ENCODE peak calls at places on chromosome 21, in six cellular contexts. Y, I, U, C, F and H are unnamed samples.

GRCh38 chr21:31117046-31117916 is 79.0 kb upstream of the KRTAP19-8 start:
- DNase-seq in Y (no peak), I (no peak), U (no peak), C (no peak), F (no peak), H (no peak)

GRCh38 chr21:25329227-25329626 is 278.1 kb downstream of the MRPL39 start:
- DNase-seq in Y (no peak), I (no peak), U (no peak), C (no peak), F (no peak), H (no peak)

GRCh38 chr21:33866851-33867250 is 48.8 kb downstream of the ATP5PO start:
- DNase-seq in Y (no peak), I (no peak), U (no peak), C (no peak), F (no peak), H (no peak)

GRCh38 chr21:43775795-43776430 is at the start of gene CSTB:
- DNase-seq in Y (peak; percentile 88), I (peak; percentile 37), U (peak; percentile 90), C (peak; percentile 87), F (peak; percentile 94), H (peak; percentile 80)

GRCh38 chr21:44405948-44406872 is 49.1 kb upstream of the LRRC3 start:
- DNase-seq in Y (no peak), I (no peak), U (no peak), C (no peak), F (no peak), H (no peak)

GRCh38 chr21:42460391-42461184 is 35.4 kb downstream of the RSPH1 start:
- DNase-seq in Y (no peak), I (no peak), U (no peak), C (peak; percentile 61), F (peak; percentile 53), H (no peak)

GRCh38 chr21:46048926-46049889 is 48.7 kb upstream of the COL6A2 start:
- DNase-seq in Y (peak; percentile 90), I (no peak), U (peak; percentile 98), C (peak; percentile 72), F (peak; percentile 94), H (peak; percentile 54)

GRCh38 chr21:31180256-31181088 is 142.2 kb upstream of the KRTAP19-8 start:
- DNase-seq in Y (peak; percentile 40), I (peak; percentile 13), U (no peak), C (no peak), F (no peak), H (no peak)

DNA sequence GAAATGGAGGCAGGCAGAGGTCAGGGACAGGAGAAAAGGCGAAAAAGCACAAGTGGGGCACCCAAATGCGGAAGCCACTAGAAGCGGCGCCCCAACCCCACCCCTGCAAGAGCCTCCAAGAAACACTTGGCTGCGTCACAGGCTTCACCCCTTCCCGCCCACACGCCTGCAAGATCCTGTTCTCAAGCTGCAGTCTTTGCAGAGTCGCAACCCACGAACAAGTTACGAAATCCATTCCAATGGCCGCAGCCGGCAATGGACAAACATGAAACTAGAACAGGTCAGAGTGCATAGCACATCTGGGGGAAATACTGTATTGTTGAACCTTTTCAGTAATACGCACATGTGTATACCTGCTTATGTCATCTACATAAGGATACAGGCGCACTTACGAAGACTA is 103.6 kb downstream of the PSMG1 start:
- DNase-seq in Y (peak; percentile 58), I (peak; percentile 73), U (peak; percentile 85), C (peak; percentile 63), F (peak; percentile 88), H (peak; percentile 60)
- TF ChIP-seq EP300 in Y (no peak), I (peak; percentile 35), U (no peak), C (no peak), F (no peak), H (no peak)

DNA sequence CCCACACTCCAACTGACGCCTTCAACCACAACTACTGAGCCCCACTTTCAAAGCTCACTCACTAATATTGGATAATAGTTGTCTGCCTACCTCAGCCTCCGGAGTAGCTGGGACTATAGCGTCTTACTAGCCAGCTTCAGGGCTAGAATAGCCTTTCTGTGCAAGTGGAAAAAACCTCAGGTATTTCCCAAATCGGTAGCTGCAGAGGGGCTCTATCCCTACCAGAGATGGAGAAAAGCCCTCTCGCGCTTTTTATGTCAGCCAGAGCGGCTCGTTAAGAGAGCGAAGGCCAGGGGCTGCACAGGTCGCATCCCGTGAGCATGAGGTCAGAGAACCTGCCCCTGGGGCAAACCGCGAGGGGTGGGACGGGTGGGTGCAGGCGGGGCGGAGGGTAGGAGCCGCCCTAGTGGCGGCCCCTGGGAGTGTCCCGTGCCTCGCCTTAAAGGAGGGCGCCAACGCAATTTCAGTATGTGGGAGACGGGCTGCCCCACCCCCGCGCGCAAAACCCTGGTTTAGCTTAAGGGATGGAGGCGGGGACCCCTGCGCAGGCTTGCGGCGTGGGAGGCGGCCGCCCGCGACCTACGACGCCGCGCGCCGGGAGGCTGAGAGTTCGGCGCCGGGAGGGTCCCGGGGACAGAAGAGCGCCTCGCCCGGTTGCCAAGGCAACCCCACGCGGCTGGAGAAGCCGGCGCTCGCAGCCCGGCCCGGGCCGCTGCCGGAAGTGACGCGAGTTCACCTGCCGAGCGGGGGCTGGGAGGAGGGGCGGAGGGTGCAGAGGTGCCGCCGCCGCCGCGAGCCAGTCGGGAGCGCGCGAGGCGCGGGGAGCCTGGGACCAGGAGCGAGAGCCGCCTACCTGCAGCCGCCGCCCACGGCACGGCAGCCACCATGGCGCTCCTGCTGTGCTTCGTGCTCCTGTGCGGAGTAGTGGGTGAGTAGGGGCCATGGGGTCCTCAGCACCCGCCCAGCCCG is at the start of gene CXADR:
- DNase-seq in Y (no peak), I (peak; percentile 89), U (no peak), C (peak; percentile 92), F (no peak), H (peak; percentile 93)
- TF ChIP-seq POLR2A in Y (no peak), I (peak; percentile 91), U (peak; percentile 33), C (peak; percentile 94), F (peak; percentile 32), H (peak; percentile 89)

DNA sequence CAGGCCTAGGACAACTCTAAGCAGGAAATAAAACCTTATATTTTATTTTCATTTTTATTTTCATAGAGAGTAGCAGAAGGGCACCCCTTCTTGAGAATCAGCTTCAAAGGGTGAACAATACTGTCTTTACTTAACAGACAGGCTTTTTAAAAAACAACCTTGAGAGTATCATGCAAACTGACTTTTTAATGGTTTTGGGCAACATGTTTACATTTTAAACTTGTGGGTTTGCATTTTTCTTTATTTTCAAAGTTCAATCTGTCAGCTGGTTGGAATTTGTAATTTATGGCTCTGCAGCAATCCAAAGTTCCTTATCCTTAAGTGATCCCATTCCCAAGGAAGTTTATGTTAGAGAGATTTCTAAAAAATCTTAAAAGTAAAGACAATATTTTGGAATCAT is 392.3 kb upstream of the ADAMTS5 start:
- DNase-seq in Y (no peak), I (no peak), U (no peak), C (no peak), F (no peak), H (no peak)
- TF ChIP-seq EP300 in Y (no peak), I (no peak), U (no peak), C (no peak), F (no peak), H (no peak)

DNA sequence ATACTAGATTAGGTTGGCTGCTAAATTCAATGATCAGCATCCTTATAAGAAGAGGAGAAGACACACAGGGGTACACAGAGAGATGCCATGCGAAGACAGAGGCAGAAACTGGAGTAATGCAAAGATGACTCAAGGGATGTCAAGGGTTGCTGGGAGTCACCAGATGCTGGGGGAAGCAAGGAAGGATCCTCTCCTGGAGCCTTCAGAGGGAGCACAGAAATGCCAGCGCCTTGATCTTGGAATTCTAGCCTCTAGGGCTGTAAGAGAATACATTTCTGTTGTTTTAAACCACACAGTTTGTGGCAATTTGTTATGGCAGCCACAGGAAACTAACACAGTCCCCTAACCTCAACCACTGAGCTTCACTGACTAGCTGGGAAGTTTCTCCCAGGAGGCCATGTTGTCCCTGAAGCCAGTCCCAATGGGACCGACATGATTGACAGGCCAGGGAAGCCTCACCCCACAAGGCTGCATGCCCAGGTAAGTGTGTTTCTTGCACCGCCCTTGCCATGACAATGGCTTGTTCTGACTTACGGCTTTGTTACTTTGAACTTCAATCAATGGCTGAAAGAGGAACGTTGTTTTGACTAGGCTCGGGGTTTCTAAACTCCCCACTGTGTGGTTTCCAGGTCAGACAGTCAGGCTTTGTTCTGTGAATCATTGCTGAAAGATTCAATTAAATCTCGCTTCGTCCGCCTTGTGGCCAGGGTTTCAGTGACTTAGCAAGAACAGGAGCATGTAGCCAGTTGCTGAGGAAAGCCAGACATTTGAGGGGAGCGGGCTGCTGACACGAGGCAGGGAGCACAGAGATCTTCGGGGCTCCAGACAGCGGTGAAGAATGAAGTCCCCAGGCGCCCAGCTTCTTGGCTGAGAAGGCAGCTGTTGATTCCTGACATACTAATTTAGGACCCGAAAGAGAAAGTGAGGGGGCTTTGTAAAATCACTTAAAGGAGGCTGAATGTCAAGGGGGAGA is 62.3 kb downstream of the RUNX1 start:
- DNase-seq in Y (no peak), I (peak; percentile 84), U (peak; percentile 71), C (no peak), F (no peak), H (no peak)
- TF ChIP-seq POLR2A in Y (no peak), I (no peak), U (no peak), C (no peak), F (no peak), H (no peak)

GRCh38 chr21:29647353-29647781 is 292.4 kb downstream of the GRIK1 start:
- DNase-seq in Y (no peak), I (no peak), U (no peak), C (no peak), F (no peak), H (no peak)
- TF ChIP-seq EP300 in Y (no peak), I (no peak), U (no peak), C (no peak), F (no peak), H (no peak)

GRCh38 chr21:41425588-41425953 is 468 bp upstream of the MX1 start:
- DNase-seq in Y (no peak), I (no peak), U (no peak), C (no peak), F (no peak), H (no peak)

GRCh38 chr21:41422546-41423372 is 3.3 kb upstream of the MX1 start:
- DNase-seq in Y (no peak), I (no peak), U (no peak), C (no peak), F (no peak), H (no peak)

GRCh38 chr21:41418956-41419680 is 6.9 kb upstream of the MX1 start:
- DNase-seq in Y (no peak), I (no peak), U (no peak), C (no peak), F (peak; percentile 47), H (no peak)

GRCh38 chr21:41418393-41418792 is 7.6 kb upstream of the MX1 start:
- DNase-seq in Y (no peak), I (no peak), U (no peak), C (no peak), F (no peak), H (no peak)

DNA sequence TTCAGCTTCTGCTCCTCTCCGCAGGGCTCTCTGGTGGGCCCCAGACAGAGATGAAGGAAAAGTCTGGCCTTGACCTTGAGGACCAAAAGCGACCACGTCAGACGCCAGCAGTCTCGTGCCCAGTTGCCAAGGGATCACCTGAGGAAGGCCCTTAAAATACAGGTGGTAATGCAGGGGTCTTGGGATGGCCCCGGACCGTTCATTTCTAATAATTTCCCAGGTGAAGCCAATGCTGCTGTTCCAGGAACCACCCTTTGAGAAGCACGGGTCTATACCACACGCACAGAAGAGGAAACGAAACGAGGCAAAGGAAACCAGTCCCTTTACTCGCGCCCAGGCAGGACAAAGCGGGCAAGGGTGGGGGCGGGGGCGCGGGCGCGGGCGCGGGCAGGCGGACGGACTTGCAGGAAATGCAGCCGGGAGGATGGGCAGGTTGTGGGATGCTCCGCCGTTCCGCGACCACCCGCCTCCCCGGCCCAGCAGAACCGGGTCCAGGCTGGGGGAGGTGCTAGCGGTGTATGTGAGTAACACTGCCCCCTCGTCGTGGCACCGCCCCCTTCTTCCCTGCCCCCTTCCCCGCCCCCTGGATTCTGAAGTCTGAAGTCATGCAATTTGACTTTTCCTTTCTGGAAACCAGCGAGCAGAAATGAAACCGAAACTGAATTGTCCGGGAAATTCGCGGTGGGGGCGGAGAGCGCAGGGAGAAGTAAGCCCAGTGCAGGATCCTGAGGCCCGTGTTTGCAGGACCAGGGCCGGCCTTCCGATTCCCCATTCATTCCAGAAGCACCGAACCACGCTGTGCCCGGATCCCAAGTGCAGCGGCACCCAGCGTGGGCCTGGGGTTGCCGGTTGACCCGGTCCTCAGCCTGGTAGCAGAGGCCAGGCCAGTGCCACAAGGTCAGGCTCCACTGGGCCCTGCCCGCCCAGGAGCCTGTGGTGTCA is 5.8 kb upstream of the MX1 start:
- DNase-seq in Y (peak; percentile 85), I (peak; percentile 69), U (peak; percentile 92), C (peak; percentile 86), F (peak; percentile 91), H (peak; percentile 83)
- TF ChIP-seq POLR2A in Y (peak; percentile 26), I (peak; percentile 41), U (no peak), C (no peak), F (no peak), H (no peak)